ENCODE peak calls at places on chromosomes 12 and 14, in four cellular contexts. I, H, W and N are unnamed samples.

GRCh38 chr12:4947297-4947696 is 37.6 kb downstream of the KCNA1 start:
- DNase-seq in W (no peak), H (no peak), I (no peak), N (no peak)

GRCh38 chr14:103706551-103707328 is 8.5 kb downstream of the XRCC3 start:
- DNase-seq in W (no peak), H (no peak), I (no peak), N (no peak)

GRCh38 chr14:23481362-23481970 is 12.0 kb downstream of the NGDN start:
- DNase-seq in H (peak; percentile 25), I (no peak), W (peak; percentile 35), N (no peak)

GRCh38 chr12:47556631-47557030 is 149.2 kb downstream of the RPAP3 start:
- DNase-seq in H (peak; percentile 5), I (no peak), W (peak; percentile 43), N (no peak)

GRCh38 chr14:23577710-23578392 is 739 bp downstream of the JPH4 start:
- DNase-seq in H (no peak), W (no peak), I (no peak), N (no peak)

GRCh38 chr12:116528067-116528466 is 31.1 kb upstream of the MAP1LC3B2 start:
- DNase-seq in H (no peak), W (peak; percentile 79), I (no peak), N (no peak)

GRCh38 chr12:46383654-46384450 is 11.3 kb upstream of the SLC38A2 start:
- DNase-seq in I (peak; percentile 97), W (peak; percentile 93), H (peak; percentile 79), N (peak; percentile 94)

GRCh38 chr12:20272171-20272570 is 96.2 kb upstream of the PDE3A start:
- DNase-seq in W (no peak), I (peak; percentile 32), H (no peak), N (no peak)

GRCh38 chr12:111166779-111167540 is 201.9 kb downstream of the PHETA1 start:
- DNase-seq in H (no peak), W (no peak), I (peak; percentile 84), N (no peak)

GRCh38 chr14:103391048-103391447 is 5.8 kb downstream of the MARK3 start:
- DNase-seq in I (no peak), W (peak; percentile 46), H (peak; percentile 90), N (no peak)

GRCh38 chr12:109934026-109934425 is 34.0 kb downstream of the TCHP start:
- DNase-seq in H (no peak), W (no peak), I (no peak), N (no peak)

GRCh38 chr14:105944632-105945610 is 418.5 kb downstream of the TMEM121 start:
- DNase-seq in H (peak; percentile 76), I (no peak), W (no peak), N (peak; percentile 80)

GRCh38 chr12:57118711-57119271 is 7.6 kb upstream of the STAT6 start:
- DNase-seq in W (peak; percentile 81), H (peak; percentile 59), I (no peak), N (no peak)

GRCh38 chr14:92637228-92637627 is 111.2 kb downstream of the LGMN start:
- DNase-seq in H (no peak), W (no peak), I (no peak), N (no peak)

GRCh38 chr14:51498411-51499227 is 153.1 kb upstream of the FRMD6 start:
- DNase-seq in W (peak; percentile 91), H (no peak), I (no peak), N (no peak)

GRCh38 chr12:107448198-107448597 is 237.4 kb upstream of the PWP1 start:
- DNase-seq in I (no peak), W (peak; percentile 15), H (peak; percentile 27), N (no peak)

GRCh38 chr14:95495093-95495492 is 21.4 kb downstream of the SYNE3 start:
- DNase-seq in W (no peak), I (no peak), H (no peak), N (no peak)

GRCh38 chr14:51367600-51367931 is 127.5 kb downstream of the TMX1 start:
- DNase-seq in H (no peak), I (no peak), W (peak; percentile 39), N (no peak)

GRCh38 chr12:4956968-4957367 is 47.3 kb downstream of the KCNA1 start:
- DNase-seq in I (no peak), H (no peak), W (no peak), N (no peak)

GRCh38 chr12:75893758-75894157 is 137.8 kb downstream of the PHLDA1 start:
- DNase-seq in W (no peak), H (no peak), I (no peak), N (no peak)

GRCh38 chr14:22691171-22691570 is 47.0 kb upstream of the OR6J1 start:
- DNase-seq in W (no peak), H (no peak), I (no peak), N (no peak)

GRCh38 chr14:94385553-94386057 is 2.8 kb downstream of the SERPINA1 start:
- DNase-seq in H (no peak), W (no peak), I (no peak), N (no peak)

GRCh38 chr12:44484862-44485261 is 391.3 kb downstream of the NELL2 start:
- DNase-seq in I (no peak), W (no peak), H (no peak), N (no peak)

GRCh38 chr14:29627141-29627540 is 300.5 kb downstream of the PRKD1 start:
- DNase-seq in I (no peak), W (peak; percentile 18), H (no peak), N (no peak)

GRCh38 chr12:28209782-28210181 is 19.5 kb downstream of the CCDC91 start:
- DNase-seq in I (no peak), W (no peak), H (peak; percentile 57), N (no peak)

GRCh38 chr12:68499616-68500015 is 111.1 kb upstream of the RAP1B start:
- DNase-seq in H (no peak), I (no peak), W (no peak), N (no peak)

GRCh38 chr14:54515670-54516069 is 6.0 kb downstream of the CGRRF1 start:
- DNase-seq in I (no peak), W (no peak), H (no peak), N (no peak)

GRCh38 chr12:83573676-83574075 is 887.0 kb downstream of the TMTC2 start:
- DNase-seq in I (no peak), W (peak; percentile 94), H (peak; percentile 62), N (no peak)

GRCh38 chr12:82326905-82327503 is 31.2 kb downstream of the CCDC59 start:
- DNase-seq in I (no peak), W (peak; percentile 51), H (peak; percentile 32), N (no peak)

GRCh38 chr12:24848941-24849477 is 99.9 kb downstream of the BCAT1 start:
- DNase-seq in W (peak; percentile 34), H (no peak), I (no peak), N (no peak)

GRCh38 chr12:12804011-12804410 is 9.1 kb upstream of the DDX47 start:
- DNase-seq in W (peak; percentile 86), I (no peak), H (no peak), N (no peak)

GRCh38 chr12:57735198-57735855 is 3.2 kb downstream of the AGAP2 start:
- DNase-seq in I (peak; percentile 28), H (no peak), W (no peak), N (no peak)

GRCh38 chr12:47817272-47818006 is 2.3 kb downstream of the HDAC7 start:
- DNase-seq in W (no peak), H (no peak), I (peak; percentile 28), N (no peak)

GRCh38 chr12:91432079-91432478 is 249.5 kb upstream of the DCN start:
- DNase-seq in W (no peak), I (no peak), H (no peak), N (no peak)

GRCh38 chr14:63478024-63478423 is 65.2 kb downstream of the PPP2R5E start:
- DNase-seq in W (no peak), I (no peak), H (peak; percentile 16), N (no peak)

GRCh38 chr14:103121846-103122577 is 1.2 kb upstream of the TNFAIP2 start:
- DNase-seq in W (peak; percentile 42), H (peak; percentile 94), I (peak; percentile 89), N (peak; percentile 93)

DNA sequence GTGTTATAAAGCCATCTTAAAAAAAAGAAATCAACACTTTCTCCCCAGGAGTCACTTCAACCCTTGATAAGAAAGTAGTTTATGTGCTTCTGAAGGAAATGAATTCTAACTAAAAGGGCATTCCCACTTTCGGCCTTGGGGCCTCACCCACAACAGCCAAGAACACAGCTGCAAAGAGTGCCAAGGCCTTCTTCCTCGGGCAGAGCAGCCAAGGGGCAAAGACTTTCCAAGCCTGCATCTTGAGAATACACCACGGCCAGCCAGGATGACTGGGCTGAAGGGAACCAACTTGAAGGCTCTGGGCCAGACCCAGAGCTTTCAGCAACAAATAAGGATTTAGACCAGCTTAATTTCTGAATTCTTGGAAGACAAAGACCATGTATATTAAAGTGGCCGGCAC is 60.4 kb upstream of the FOXN3 start:
- DNase-seq in W (no peak), H (no peak), I (no peak), N (no peak)
- TF ChIP-seq CTCF in W (no peak), H (no peak), I (no peak), N (no peak)

GRCh38 chr12:42552822-42553221 is 36.7 kb downstream of the PRICKLE1 start:
- DNase-seq in I (no peak), H (no peak), W (no peak), N (no peak)
- H3K4me3 ChIP-seq in I (no peak overlapping the region), H (no peak overlapping the region), W (no peak overlapping the region), N (no peak overlapping the region)

GRCh38 chr14:71694888-71695505 is 237.2 kb upstream of the RGS6 start:
- DNase-seq in I (no peak), W (no peak), H (no peak), N (no peak)

GRCh38 chr14:71695603-71696350 is 236.5 kb upstream of the RGS6 start:
- DNase-seq in I (no peak), H (no peak), W (no peak), N (no peak)

GRCh38 chr14:71693373-71693772 is 238.9 kb upstream of the RGS6 start:
- DNase-seq in W (no peak), H (peak; percentile 14), I (no peak), N (no peak)

GRCh38 chr14:71690478-71690877 is 241.8 kb upstream of the RGS6 start:
- DNase-seq in I (no peak), W (no peak), H (no peak), N (no peak)

DNA sequence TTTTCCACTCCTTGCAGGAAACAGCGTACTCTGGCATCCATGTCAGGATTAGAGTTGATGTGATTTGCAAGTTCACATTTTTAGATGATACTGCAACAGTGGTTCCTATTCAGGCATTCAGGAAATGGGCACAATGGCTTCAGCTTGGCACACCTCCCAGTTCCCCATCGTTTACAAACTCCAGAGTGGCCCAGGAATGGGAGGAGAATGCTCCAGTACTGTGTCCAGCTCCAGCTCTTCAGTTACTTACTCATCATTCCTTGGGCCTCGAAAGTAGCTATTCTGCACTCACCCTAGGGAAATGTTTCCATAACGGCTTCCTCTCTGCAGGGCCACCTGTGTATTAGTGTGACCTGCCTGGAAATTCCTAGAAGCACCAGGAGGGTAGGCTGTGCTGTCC is 239.7 kb upstream of the RGS6 start:
- DNase-seq in W (no peak), H (no peak), I (no peak), N (no peak)
- TF ChIP-seq CTCF in W (no peak), H (no peak), I (no peak), N (no peak)

GRCh38 chr12:53603196-53603595 is 23.0 kb downstream of the ATF7 start:
- DNase-seq in W (no peak), H (no peak), I (no peak), N (no peak)

GRCh38 chr12:53602176-53602942 is 23.8 kb downstream of the ATF7 start:
- DNase-seq in H (no peak), I (no peak), W (no peak), N (no peak)

GRCh38 chr12:53599579-53599978 is 26.6 kb downstream of the ATF7 start:
- DNase-seq in I (no peak), W (no peak), H (no peak), N (no peak)

GRCh38 chr12:53601296-53601847 is 24.8 kb downstream of the ATF7 start:
- DNase-seq in W (no peak), I (no peak), H (no peak), N (no peak)

GRCh38 chr12:53600490-53601295 is 25.5 kb downstream of the ATF7 start:
- DNase-seq in H (no peak), I (no peak), W (no peak), N (no peak)
- H3K4me3 ChIP-seq in H (no peak overlapping the region), I (no peak overlapping the region), W (no peak overlapping the region), N (no peak overlapping the region)